ENCODE peak calls at places on chromosomes 5 and 9, in seven cellular contexts. N, B, H, V, K, Q and M are unnamed samples.

GRCh38 chr9:107367727-107368502 is 84.8 kb downstream of the RAD23B start:
- DNase-seq in K (no peak), V (no peak), H (no peak), B (no peak), N (no peak), Q (no peak), M (no peak)

GRCh38 chr5:124735169-124735858 is 11.1 kb downstream of the ZNF608 start:
- DNase-seq in V (peak; percentile 27), K (peak; percentile 56), H (no peak), Q (peak; percentile 54), B (no peak), N (no peak), M (peak; percentile 85)

GRCh38 chr9:108606408-108606807 is 249.4 kb downstream of the ACTL7B start:
- DNase-seq in K (no peak), N (no peak), H (no peak), B (no peak), V (no peak), Q (no peak), M (peak; percentile 93)

GRCh38 chr5:25414746-25415145 is 770.0 kb upstream of the CDH10 start:
- DNase-seq in Q (no peak), H (no peak), N (no peak), K (no peak), V (no peak), B (no peak), M (no peak)

GRCh38 chr5:141639357-141640050 is 2.7 kb downstream of the RELL2 start:
- DNase-seq in B (no peak), K (no peak), Q (no peak), H (no peak), V (no peak), N (no peak), M (no peak)

GRCh38 chr5:92695123-92696084 is 885.6 kb downstream of the NR2F1-AS1 start:
- DNase-seq in K (no peak), Q (no peak), B (no peak), N (no peak), H (no peak), V (no peak), M (no peak)

GRCh38 chr5:62354028-62354874 is 48.2 kb downstream of the KIF2A start:
- DNase-seq in V (no peak), Q (peak; percentile 42), H (peak; percentile 17), B (peak; percentile 49), K (peak; percentile 9), N (no peak), M (peak; percentile 63)

GRCh38 chr9:15357050-15357653 is 50.1 kb upstream of the TTC39B start:
- DNase-seq in B (no peak), Q (no peak), H (no peak), N (peak; percentile 10), K (no peak), V (peak; percentile 16), M (no peak)

GRCh38 chr5:24642022-24642421 is 2.8 kb downstream of the CDH10 start:
- DNase-seq in H (peak; percentile 42), V (no peak), B (no peak), Q (peak; percentile 64), K (no peak), N (no peak), M (peak; percentile 8)

GRCh38 chr9:128053560-128053959 is 13.6 kb downstream of the NAIF1 start:
- DNase-seq in V (no peak), Q (no peak), H (no peak), K (no peak), B (no peak), N (no peak), M (no peak)

GRCh38 chr5:179327026-179327735 is 18.1 kb downstream of the ADAMTS2 start:
- DNase-seq in B (no peak), Q (no peak), N (no peak), K (no peak), H (no peak), V (peak; percentile 16), M (no peak)

GRCh38 chr5:149963722-149964121 is 3.2 kb downstream of the SLC26A2 start:
- DNase-seq in H (no peak), Q (no peak), V (no peak), N (no peak), B (no peak), K (no peak), M (no peak)

GRCh38 chr9:70013598-70014196 is 30.0 kb upstream of the MAMDC2 start:
- DNase-seq in B (no peak), N (no peak), V (peak; percentile 46), Q (peak; percentile 80), H (no peak), K (peak; percentile 54), M (peak; percentile 56)

GRCh38 chr5:6291961-6292360 is 86.4 kb downstream of the MED10 start:
- DNase-seq in B (no peak), N (no peak), H (peak; percentile 7), Q (peak; percentile 52), V (no peak), K (no peak), M (peak; percentile 5)

GRCh38 chr9:127311239-127311741 is 46.7 kb downstream of the GARNL3 start:
- DNase-seq in B (no peak), K (peak; percentile 86), N (no peak), V (no peak), Q (no peak), H (peak; percentile 51), M (peak; percentile 81)

GRCh38 chr5:179870403-179870903 is 11.8 kb upstream of the MRNIP start:
- DNase-seq in K (no peak), Q (no peak), B (no peak), V (peak; percentile 68), H (no peak), N (no peak), M (peak; percentile 44)

GRCh38 chr9:16575142-16575877 is 295.2 kb downstream of the BNC2 start:
- DNase-seq in N (no peak), H (no peak), V (no peak), Q (no peak), B (no peak), K (no peak), M (peak; percentile 35)

GRCh38 chr9:84858373-84858772 is 188.8 kb downstream of the NTRK2 start:
- DNase-seq in K (no peak), Q (no peak), B (no peak), V (no peak), H (no peak), N (no peak), M (no peak)

GRCh38 chr5:57738306-57738705 is 255.7 kb upstream of the ACTBL2 start:
- DNase-seq in V (no peak), N (no peak), K (no peak), H (no peak), Q (no peak), B (no peak), M (no peak)

GRCh38 chr5:112142769-112143270 is 276.3 kb downstream of the EPB41L4A start:
- DNase-seq in B (no peak), V (no peak), N (no peak), H (no peak), K (no peak), Q (no peak), M (peak; percentile 61)

GRCh38 chr5:90792725-90793124 is 234.1 kb downstream of the ADGRV1 start:
- DNase-seq in Q (no peak), N (no peak), B (no peak), K (no peak), H (no peak), V (no peak), M (no peak)

GRCh38 chr5:149712439-149713147 is 17.5 kb upstream of the PPARGC1B start:
- DNase-seq in Q (no peak), H (no peak), N (no peak), V (no peak), B (no peak), K (no peak), M (no peak)

GRCh38 chr9:93261735-93262523 is 78.0 kb downstream of the WNK2 start:
- DNase-seq in V (no peak), N (no peak), H (no peak), Q (no peak), K (no peak), B (no peak), M (no peak)

GRCh38 chr9:38274746-38275250 is 117.7 kb upstream of the ALDH1B1 start:
- DNase-seq in Q (no peak), V (no peak), K (no peak), H (no peak), B (no peak), N (no peak), M (no peak)

GRCh38 chr5:88659529-88660325 is 223.3 kb downstream of the MEF2C start:
- DNase-seq in K (no peak), H (no peak), V (no peak), B (peak; percentile 58), Q (no peak), N (no peak), M (no peak)